ENCODE peak calls at places on chromosomes 4 and X, in nine cellular contexts. X is CD4-positive, alpha-beta T cell; M is HCT116; B is NCI-H345; S is OCI-LY7; I is CD8-positive, alpha-beta T cell; D is GM23248; G is A673; L is ecto neural progenitor cell. A is an unnamed sample.

GRCh38 chr4:38069271-38069760 is 109.1 kb downstream of the PTTG2 start:
- DNase-seq in X (no peak), M (no peak), B (no peak), S (peak), I (no peak), D (peak), G (no peak), L (no peak), A (peak)

GRCh38 chr4:24657768-24658617 is 73.6 kb upstream of the DHX15 start:
- DNase-seq in X (no peak), M (peak), B (peak), S (peak), I (no peak), D (peak), G (peak), L (no peak), A (no peak)

GRCh38 chr4:121736735-121737351 is 28.1 kb downstream of the SMIM43 start:
- DNase-seq in X (no peak), M (peak), B (peak), S (peak), I (no peak), D (peak), G (peak), L (no peak), A (no peak)

GRCh38 chrX:85836868-85837267 is 210.5 kb downstream of the CHM start:
- DNase-seq in X (no peak), M (no peak), B (no peak), S (no peak), I (no peak), D (peak), G (no peak), L (no peak), A (no peak)

GRCh38 chr4:61805237-61805636 is 605.1 kb downstream of the ADGRL3 start:
- DNase-seq in X (no peak), M (no peak), B (no peak), S (no peak), I (no peak), D (no peak), G (peak), L (no peak), A (no peak)

GRCh38 chr4:62159876-62160275 is 959.8 kb downstream of the ADGRL3 start:
- DNase-seq in X (no peak), M (no peak), B (no peak), S (no peak), I (no peak), D (no peak), G (no peak), L (no peak), A (no peak)

GRCh38 chrX:96692911-96693310 is 8.3 kb downstream of the DIAPH2 start:
- DNase-seq in X (no peak), M (no peak), B (no peak), S (no peak), I (no peak), D (peak), G (no peak), L (no peak), A (no peak)

GRCh38 chr4:54561940-54562339 is 95.8 kb upstream of the KIT start:
- DNase-seq in X (no peak), M (no peak), B (no peak), S (no peak), I (no peak), D (no peak), G (no peak), L (no peak), A (no peak)

GRCh38 chr4:23114538-23114937 is 421.8 kb downstream of the GBA3 start:
- DNase-seq in X (no peak), M (no peak), B (no peak), S (no peak), I (no peak), D (no peak), G (no peak), L (no peak), A (no peak)

GRCh38 chr4:156827519-156827918 is 144.1 kb downstream of the PDGFC start:
- DNase-seq in X (no peak), M (no peak), B (no peak), S (no peak), I (no peak), D (peak), G (no peak), L (no peak), A (no peak)

GRCh38 chrX:23803931-23804381 is 21.0 kb downstream of the SAT1 start:
- DNase-seq in X (no peak), M (no peak), B (no peak), S (no peak), I (no peak), D (peak), G (peak), L (no peak), A (no peak)

GRCh38 chr4:55819634-55820033 is at the start of gene EXOC1L:
- DNase-seq in X (no peak), M (no peak), B (no peak), S (no peak), I (no peak), D (peak), G (peak), L (peak), A (peak)

GRCh38 chrX:13669246-13669689 is 16.3 kb downstream of the TCEANC start:
- DNase-seq in X (no peak), M (peak), B (peak), S (no peak), I (no peak), D (peak), G (peak), L (no peak), A (no peak)